ENCODE peak calls at places on chromosomes 12 and 14, in four cellular contexts. I is adrenal gland, U is uterus, O is body of pancreas. L is an unnamed sample.

GRCh38 chr12:60539592-60539991 is 943.8 kb downstream of the SLC16A7 start:
- DNase-seq in I (peak; percentile 36), U (no peak), O (no peak), L (no peak)

GRCh38 chr14:35277179-35277578 is 15.0 kb upstream of the PSMA6 start:
- DNase-seq in I (no peak), U (no peak), O (no peak), L (no peak)

GRCh38 chr12:73612571-73612970 is 925.1 kb upstream of the ATXN7L3B start:
- DNase-seq in I (no peak), U (no peak), O (no peak), L (no peak)

GRCh38 chr14:65312859-65313258 is 99.7 kb upstream of the FUT8 start:
- DNase-seq in I (no peak), U (no peak), O (no peak), L (no peak)

GRCh38 chr12:54977155-54977554 is 7.4 kb downstream of the TESPA1 start:
- DNase-seq in I (no peak), U (no peak), O (no peak), L (no peak)

GRCh38 chr12:12333980-12334709 is 15.9 kb downstream of the MANSC1 start:
- DNase-seq in I (peak; percentile 40), U (peak; percentile 62), O (peak; percentile 48), L (no peak)

GRCh38 chr12:121934318-121934682 is 15.9 kb downstream of the CFAP251 start:
- DNase-seq in I (no peak), U (no peak), O (no peak), L (no peak)

GRCh38 chr12:32828552-32828951 is 68.0 kb downstream of the PKP2 start:
- DNase-seq in I (no peak), U (no peak), O (no peak), L (no peak)

GRCh38 chr12:5969156-5969973 is 24.3 kb upstream of the ANO2 start:
- DNase-seq in I (no peak), U (no peak), O (no peak), L (no peak)

GRCh38 chr12:52497975-52498374 is 4.9 kb upstream of the KRT6A start:
- DNase-seq in I (no peak), U (no peak), O (no peak), L (no peak)

GRCh38 chr14:68574906-68575305 is 218.0 kb downstream of the ZFP36L1 start:
- DNase-seq in I (no peak), U (no peak), O (no peak), L (no peak)

GRCh38 chr12:96585977-96586376 is 96.6 kb downstream of the CFAP54 start:
- DNase-seq in I (no peak), U (no peak), O (no peak), L (no peak)

GRCh38 chr14:98994571-98994970 is 277.4 kb downstream of the BCL11B start:
- DNase-seq in I (no peak), U (no peak), O (no peak), L (no peak)

GRCh38 chr14:50542941-50543418 is 10.6 kb upstream of the MAP4K5 start:
- DNase-seq in I (peak; percentile 27), U (peak; percentile 26), O (peak; percentile 55), L (no peak)

GRCh38 chr12:2259368-2259767 is 206.6 kb downstream of the CACNA1C start:
- DNase-seq in I (no peak), U (no peak), O (no peak), L (no peak)

GRCh38 chr12:53199700-53200099 is 7.4 kb downstream of the ITGB7 start:
- DNase-seq in I (no peak), U (no peak), O (no peak), L (no peak)

GRCh38 chr12:49971141-49971540 is 1.6 kb upstream of the AQP6 start:
- DNase-seq in I (no peak), U (no peak), O (no peak), L (no peak)

GRCh38 chr12:20220339-20220738 is 148.0 kb upstream of the PDE3A start:
- DNase-seq in I (no peak), U (no peak), O (no peak), L (no peak)

GRCh38 chr12:4664111-4664510 is 15.2 kb downstream of the NDUFA9 start:
- DNase-seq in I (no peak), U (no peak), O (no peak), L (no peak)

GRCh38 chr14:94628578-94628977 is 16.4 kb downstream of the SERPINA3 start:
- DNase-seq in I (no peak), U (no peak), O (no peak), L (no peak)

GRCh38 chr14:73491256-73491976 is 683 bp downstream of the RIOX1 start:
- DNase-seq in I (peak; percentile 68), U (peak; percentile 48), O (peak; percentile 69), L (peak; percentile 35)

GRCh38 chr12:32944195-32944594 is 47.6 kb upstream of the PKP2 start:
- DNase-seq in I (no peak), U (no peak), O (no peak), L (no peak)

GRCh38 chr12:84270470-84271140 is 642.0 kb downstream of the SLC6A15 start:
- DNase-seq in I (no peak), U (no peak), O (peak; percentile 14), L (no peak)

GRCh38 chr12:71449373-71450070 is 9.9 kb downstream of the LGR5 start:
- DNase-seq in I (no peak), U (no peak), O (no peak), L (no peak)

GRCh38 chr12:22828059-22828458 is 203.1 kb downstream of the ETNK1 start:
- DNase-seq in I (no peak), U (no peak), O (no peak), L (no peak)

GRCh38 chr14:91035855-91036254 is 24.6 kb downstream of the RPS6KA5 start:
- DNase-seq in I (no peak), U (no peak), O (no peak), L (no peak)

GRCh38 chr12:77049767-77050353 is 15.5 kb downstream of the E2F7 start:
- DNase-seq in I (peak; percentile 8), U (no peak), O (peak; percentile 17), L (no peak)

GRCh38 chr12:27343255-27344000 is 10.8 kb downstream of the BMAL2 start:
- DNase-seq in I (no peak), U (no peak), O (no peak), L (no peak)
- H3K4me1 ChIP-seq in I (no peaks in the 10 kb centered on the region), U (no peaks in the 10 kb centered on the region), O (no peaks in the 10 kb centered on the region), L (no peaks in the 10 kb centered on the region)

DNA sequence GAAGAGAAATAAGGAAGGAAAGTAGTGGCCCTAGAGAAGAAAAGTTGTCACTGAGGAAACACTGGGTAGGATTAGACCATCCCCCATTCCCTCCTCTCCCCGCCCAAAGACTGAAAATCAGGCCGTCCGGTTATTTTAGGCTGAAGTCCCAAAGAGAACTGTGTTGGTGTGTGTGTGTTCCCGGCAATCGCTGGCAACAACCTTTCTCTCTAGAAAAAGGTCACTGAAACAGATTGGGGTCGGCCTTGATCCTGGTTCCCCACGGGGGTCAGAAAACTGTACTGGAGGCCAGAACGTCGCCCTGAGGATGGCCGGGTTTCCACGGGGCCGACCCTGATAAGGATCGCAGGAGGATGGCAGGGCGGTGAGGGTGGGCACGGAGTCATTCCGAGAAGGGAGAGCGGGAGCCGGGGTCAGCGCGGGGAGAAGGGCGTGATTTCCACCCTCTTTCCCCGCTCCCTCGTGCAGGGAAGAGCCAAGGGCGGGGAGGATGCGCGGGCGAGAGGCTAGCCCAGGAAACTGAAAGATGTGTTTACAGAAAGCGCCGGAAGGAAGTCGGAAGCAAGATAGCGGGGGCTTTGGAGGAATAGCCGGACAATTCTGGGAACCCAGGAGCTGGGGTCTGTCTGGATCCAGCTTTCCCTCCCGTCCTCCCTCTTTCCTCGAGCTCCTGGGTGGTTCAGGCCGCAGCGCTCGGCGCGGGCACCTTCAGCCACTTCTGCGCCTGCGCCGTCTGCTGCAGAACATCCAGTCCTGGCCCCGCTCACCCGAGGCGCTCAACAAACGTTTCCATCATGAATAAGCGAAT is 25.3 kb upstream of the SPTLC2 start:
- DNase-seq in I (peak; percentile 76), U (peak; percentile 75), O (peak; percentile 70), L (peak; percentile 68)
- TF ChIP-seq POLR2A in I (no peak), U (no peak), O (no peak), L (no peak)

GRCh38 chr12:110579889-110580253 is 3.2 kb downstream of the PPTC7 start:
- DNase-seq in I (no peak), U (no peak), O (no peak), L (no peak)
- H3K4me1 ChIP-seq in I (peaks cover 44% of the 10 kb centered on the region), U (peaks cover 3% of the 10 kb centered on the region), O (peaks cover 68% of the 10 kb centered on the region), L (peaks cover 72% of the 10 kb centered on the region)

GRCh38 chr14:77040309-77040994 is 11.9 kb upstream of the IRF2BPL start:
- DNase-seq in I (peak; percentile 99), U (peak; percentile 100), O (peak; percentile 100), L (peak; percentile 99)
- TF ChIP-seq POLR2A in I (no peak), U (peak; percentile 22), O (no peak), L (no peak)

GRCh38 chr12:65895759-65896656 is 71.7 kb downstream of the HMGA2 start:
- DNase-seq in I (no peak), U (no peak), O (no peak), L (no peak)

GRCh38 chr12:65894624-65895023 is 70.3 kb downstream of the HMGA2 start:
- DNase-seq in I (no peak), U (no peak), O (no peak), L (no peak)

GRCh38 chr12:65895031-65895430 is 70.7 kb downstream of the HMGA2 start:
- DNase-seq in I (no peak), U (no peak), O (no peak), L (no peak)

GRCh38 chr12:65899289-65899688 is 75.0 kb downstream of the HMGA2 start:
- DNase-seq in I (no peak), U (no peak), O (no peak), L (no peak)

GRCh38 chr12:65896743-65897142 is 72.5 kb downstream of the HMGA2 start:
- DNase-seq in I (no peak), U (no peak), O (no peak), L (no peak)
- H3K4me1 ChIP-seq in I (peaks cover 7% of the 10 kb centered on the region), U (peaks cover 5% of the 10 kb centered on the region), O (peaks cover 31% of the 10 kb centered on the region), L (peaks cover 19% of the 10 kb centered on the region)

L was measured in tibial nerve.